ENCODE peak calls at places on chromosomes 1 and 21, in nine cellular contexts. L is colonic mucosa, Q is uterus, M is esophagus muscularis mucosa, N is HAP-1, J is A673, A is lower lobe of right lung, U is HCT116, O is endothelial cell of umbilical vein. H is an unnamed sample. For H3K36me3, the result is how much of the 10 kb centered on the place peaks cover.

GRCh38 chr1:162391790-162392563 is 10.4 kb downstream of the C1orf226 start:
- DNase-seq in L (no peak), Q (no peak), M (no peak), N (peak), J (peak), A (no peak), U (peak), O (peak), H (peak)

GRCh38 chr1:201988593-201988992 is 6.1 kb downstream of the RNPEP start:
- DNase-seq in L (peak), Q (no peak), M (no peak), N (no peak), J (no peak), A (no peak), U (no peak), O (no peak), H (no peak)

GRCh38 chr1:186571771-186572170 is 108.5 kb downstream of the PTGS2 start:
- DNase-seq in L (no peak), Q (no peak), M (no peak), N (no peak), J (no peak), A (no peak), U (no peak), O (no peak), H (no peak)

GRCh38 chr1:91148641-91149069 is 126.8 kb upstream of the ZNF644 start:
- DNase-seq in L (no peak), Q (no peak), M (no peak), N (no peak), J (peak), A (no peak), U (no peak), O (no peak), H (no peak)

GRCh38 chr1:46423574-46424240 is 29.6 kb downstream of the FAAH start:
- DNase-seq in L (no peak), Q (no peak), M (no peak), N (no peak), J (no peak), A (no peak), U (no peak), O (no peak), H (no peak)

GRCh38 chr1:150966011-150966410 is 8.6 kb downstream of the CERS2 start:
- DNase-seq in L (no peak), Q (no peak), M (no peak), N (no peak), J (no peak), A (no peak), U (no peak), O (no peak), H (no peak)

GRCh38 chr1:111214884-111215283 is 12.6 kb upstream of the CHI3L2 start:
- DNase-seq in L (no peak), Q (no peak), M (no peak), N (no peak), J (no peak), A (no peak), U (no peak), O (no peak), H (peak)

GRCh38 chr1:4684142-4684541 is 29.7 kb downstream of the AJAP1 start:
- DNase-seq in L (no peak), Q (no peak), M (no peak), N (no peak), J (no peak), A (no peak), U (no peak), O (no peak), H (no peak)

GRCh38 chr1:12587981-12588620 is 29.9 kb downstream of the DHRS3 start:
- DNase-seq in L (no peak), Q (no peak), M (no peak), N (no peak), J (no peak), A (no peak), U (no peak), O (no peak), H (no peak)

GRCh38 chr1:39141925-39142324 is 62.6 kb upstream of the MACF1 start:
- DNase-seq in L (no peak), Q (no peak), M (no peak), N (no peak), J (no peak), A (no peak), U (no peak), O (no peak), H (no peak)

GRCh38 chr21:38349111-38349746 is 92.4 kb downstream of the KCNJ15 start:
- DNase-seq in L (no peak), Q (no peak), M (no peak), N (no peak), J (no peak), A (no peak), U (no peak), O (peak), H (no peak)

GRCh38 chr1:63671514-63671913 is 78.3 kb downstream of the PGM1 start:
- DNase-seq in L (no peak), Q (no peak), M (no peak), N (no peak), J (no peak), A (no peak), U (no peak), O (no peak), H (no peak)

GRCh38 chr1:48870596-48870995 is 93.9 kb upstream of the BEND5 start:
- DNase-seq in L (no peak), Q (no peak), M (no peak), N (peak), J (peak), A (no peak), U (no peak), O (no peak), H (no peak)

GRCh38 chr1:108211014-108211413 is 10.9 kb upstream of the SLC25A24 start:
- DNase-seq in L (no peak), Q (no peak), M (no peak), N (no peak), J (no peak), A (no peak), U (no peak), O (no peak), H (no peak)

GRCh38 chr1:226407199-226407496 is 745 bp downstream of the PARP1 start:
- DNase-seq in L (no peak), Q (no peak), M (no peak), N (no peak), J (no peak), A (no peak), U (no peak), O (no peak), H (peak)

GRCh38 chr21:34977333-34977732 is 71.8 kb downstream of the RUNX1 start:
- DNase-seq in L (no peak), Q (no peak), M (no peak), N (no peak), J (no peak), A (no peak), U (no peak), O (no peak), H (no peak)

GRCh38 chr21:31725202-31725840 is 6.6 kb downstream of the SCAF4 start:
- DNase-seq in L (no peak), Q (no peak), M (no peak), N (no peak), J (no peak), A (no peak), U (no peak), O (no peak), H (no peak)

GRCh38 chr1:110171134-110171733 is 20.9 kb downstream of the SLC6A17 start:
- DNase-seq in L (no peak), Q (no peak), M (no peak), N (no peak), J (no peak), A (no peak), U (no peak), O (no peak), H (no peak)

GRCh38 chr1:204139952-204140351 is 11.9 kb downstream of the ETNK2 start:
- DNase-seq in L (no peak), Q (no peak), M (no peak), N (no peak), J (no peak), A (no peak), U (no peak), O (no peak), H (no peak)

GRCh38 chr1:67535474-67535873 is 105.3 kb upstream of the SERBP1 start:
- DNase-seq in L (peak), Q (peak), M (peak), N (peak), J (peak), A (peak), U (peak), O (peak), H (no peak)

GRCh38 chr1:204885288-204885711 is 14.6 kb downstream of the NFASC start:
- DNase-seq in L (peak), Q (peak), M (no peak), N (no peak), J (peak), A (no peak), U (no peak), O (no peak), H (no peak)

GRCh38 chr1:201436969-201437368 is 15.4 kb upstream of the TNNI1 start:
- DNase-seq in L (no peak), Q (no peak), M (no peak), N (no peak), J (no peak), A (no peak), U (no peak), O (no peak), H (no peak)

GRCh38 chr21:41304068-41304720 is 12.4 kb upstream of the FAM3B start:
- DNase-seq in L (no peak), Q (no peak), M (no peak), N (no peak), J (no peak), A (no peak), U (no peak), O (no peak), H (no peak)

GRCh38 chr1:9280015-9280860 is 12.5 kb upstream of the SPSB1 start:
- DNase-seq in L (peak), Q (peak), M (no peak), N (no peak), J (peak), A (no peak), U (peak), O (peak), H (no peak)

GRCh38 chr1:35164893-35165292 is 28.1 kb downstream of the SFPQ start:
- DNase-seq in L (no peak), Q (no peak), M (no peak), N (no peak), J (no peak), A (no peak), U (no peak), O (no peak), H (no peak)

GRCh38 chr1:11339346-11340247 is 66.6 kb downstream of the UBIAD1 start:
- DNase-seq in L (peak), Q (no peak), M (no peak), N (no peak), J (peak), A (no peak), U (peak), O (no peak), H (no peak)

GRCh38 chr1:187842406-187843165 is 1013.8 kb downstream of the PLA2G4A start:
- DNase-seq in L (no peak), Q (peak), M (no peak), N (no peak), J (peak), A (no peak), U (no peak), O (no peak), H (no peak)

GRCh38 chr1:146036241-146036989 is 14.9 kb upstream of the HJV start:
- DNase-seq in L (no peak), Q (no peak), M (no peak), N (peak), J (no peak), A (no peak), U (no peak), O (peak), H (no peak)

DNA sequence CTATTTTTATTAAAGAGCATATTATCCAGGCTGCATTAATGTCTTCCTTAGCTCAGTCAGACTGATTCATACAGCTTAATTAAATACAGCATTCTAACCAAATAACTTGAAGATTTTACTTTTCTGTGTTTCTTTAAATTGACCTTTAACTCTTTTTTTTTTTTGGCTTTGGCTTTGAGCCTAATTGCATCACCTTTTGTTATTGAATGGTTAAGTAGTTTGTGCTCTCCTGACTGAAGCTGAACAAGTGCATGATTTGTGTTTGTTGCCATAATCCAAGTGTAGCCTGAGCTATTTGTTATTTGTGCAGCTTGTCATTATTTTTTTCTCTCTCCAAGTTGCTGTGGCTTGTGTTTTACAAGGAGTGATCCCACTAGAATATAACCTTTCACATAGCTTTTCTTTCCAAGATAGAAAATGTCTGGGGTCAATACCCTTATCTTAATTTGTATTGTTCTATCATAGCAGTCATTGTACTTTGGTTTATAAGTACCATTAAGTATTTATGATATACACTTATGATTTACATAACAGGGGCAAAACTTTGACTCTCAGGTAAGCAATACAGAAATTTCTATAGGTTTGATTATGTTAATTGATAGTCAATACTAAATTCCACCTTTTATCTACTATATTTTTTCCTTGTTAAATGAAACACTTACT is 31.6 kb downstream of the CDC14A start:
- DNase-seq in L (no peak), Q (no peak), M (no peak), N (no peak), J (no peak), A (no peak), U (no peak), O (no peak), H (no peak)
- H3K36me3 ChIP-seq in L (under half), Q (under half), M (under half), N (under half), J (under half), A (under half), U (under half), O (under half), H (under half)

GRCh38 chr1:33296824-33297223 is 24.1 kb downstream of the A3GALT2 start:
- DNase-seq in L (no peak), Q (no peak), M (no peak), N (no peak), J (no peak), A (no peak), U (no peak), O (no peak), H (no peak)

GRCh38 chr1:33296082-33296458 is 24.8 kb downstream of the A3GALT2 start:
- DNase-seq in L (no peak), Q (no peak), M (no peak), N (no peak), J (no peak), A (no peak), U (no peak), O (no peak), H (no peak)

GRCh38 chr1:33294071-33295010 is 26.6 kb downstream of the A3GALT2 start:
- DNase-seq in L (no peak), Q (no peak), M (no peak), N (no peak), J (no peak), A (no peak), U (no peak), O (no peak), H (no peak)

GRCh38 chr1:33295023-33295422 is 25.9 kb downstream of the A3GALT2 start:
- DNase-seq in L (no peak), Q (no peak), M (no peak), N (no peak), J (no peak), A (no peak), U (no peak), O (no peak), H (no peak)

GRCh38 chr1:33295450-33296081 is 25.3 kb downstream of the A3GALT2 start:
- DNase-seq in L (peak), Q (peak), M (peak), N (peak), J (peak), A (peak), U (peak), O (peak), H (peak)
- H3K36me3 ChIP-seq in L (under half), Q (under half), M (under half), N (under half), J (under half), A (under half), U (under half), O (under half), H (under half)

DNA sequence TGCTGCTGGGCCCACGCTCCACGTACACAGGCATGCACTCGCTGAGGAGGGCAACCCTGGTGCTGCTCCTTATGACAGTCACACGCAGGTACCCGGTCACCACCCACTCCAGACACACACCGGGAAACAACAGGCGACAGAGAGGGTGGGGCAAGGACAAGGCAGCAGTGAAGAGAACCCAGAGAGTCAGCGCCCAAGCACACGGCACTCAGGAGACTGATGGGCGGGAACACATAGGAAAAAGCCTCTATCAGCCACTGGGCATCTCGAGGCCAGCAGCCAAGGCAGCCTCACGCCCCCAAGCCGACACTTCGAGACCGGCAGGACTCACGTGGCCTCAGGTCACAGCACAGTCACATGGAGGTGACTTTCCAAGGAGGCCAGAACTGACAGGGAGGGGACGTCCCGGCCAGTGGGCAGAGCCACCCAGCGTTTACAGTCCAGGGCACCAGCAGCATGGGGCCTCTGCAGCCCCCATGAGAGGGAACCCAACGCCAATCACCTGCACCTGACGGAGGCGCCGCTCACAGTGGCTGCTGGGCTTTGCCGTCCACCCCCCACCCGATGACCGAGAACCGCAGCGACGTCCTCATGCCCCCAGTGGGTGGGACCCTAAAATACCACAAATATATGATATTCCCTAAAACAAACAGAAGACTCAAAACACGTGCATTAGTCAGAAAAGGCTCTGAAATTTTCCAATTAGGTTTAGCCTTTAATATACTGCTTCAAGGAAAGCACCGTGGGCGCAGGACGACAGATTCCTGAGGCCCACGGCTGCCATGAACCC is 19.7 kb downstream of the PTTG1IP start:
- DNase-seq in L (peak), Q (no peak), M (no peak), N (no peak), J (no peak), A (no peak), U (no peak), O (no peak), H (no peak)
- H3K36me3 ChIP-seq in L (under half), Q (under half), M (half or more), N (under half), J (half or more), A (half or more), U (under half), O (under half), H (half or more)

GRCh38 chr21:44094832-44095231 is 12.4 kb upstream of the PWP2 start:
- DNase-seq in L (no peak), Q (no peak), M (no peak), N (no peak), J (no peak), A (no peak), U (no peak), O (no peak), H (no peak)

GRCh38 chr21:44090332-44090731 is 16.9 kb upstream of the PWP2 start:
- DNase-seq in L (peak), Q (no peak), M (no peak), N (no peak), J (no peak), A (no peak), U (no peak), O (no peak), H (peak)

GRCh38 chr21:44092201-44092600 is 15.0 kb upstream of the PWP2 start:
- DNase-seq in L (peak), Q (no peak), M (no peak), N (no peak), J (no peak), A (no peak), U (no peak), O (no peak), H (no peak)

GRCh38 chr21:44089001-44089911 is 17.9 kb upstream of the PWP2 start:
- DNase-seq in L (peak), Q (no peak), M (no peak), N (no peak), J (no peak), A (no peak), U (no peak), O (no peak), H (peak)

GRCh38 chr21:44093761-44094160 is 13.4 kb upstream of the PWP2 start:
- DNase-seq in L (peak), Q (no peak), M (no peak), N (no peak), J (no peak), A (no peak), U (no peak), O (no peak), H (no peak)
- H3K36me3 ChIP-seq in L (under half), Q (under half), M (half or more), N (half or more), J (under half), A (half or more), U (under half), O (under half), H (under half)

GRCh38 chr1:15929258-15929935 is 46.5 kb downstream of the ZBTB17 start:
- DNase-seq in L (no peak), Q (no peak), M (no peak), N (no peak), J (no peak), A (no peak), U (no peak), O (no peak), H (no peak)
- H3K36me3 ChIP-seq in L (under half), Q (under half), M (half or more), N (half or more), J (half or more), A (half or more), U (under half), O (under half), H (half or more)

GRCh38 chr1:153638261-153638660 is 4.4 kb downstream of the CHTOP start:
- DNase-seq in L (no peak), Q (no peak), M (no peak), N (no peak), J (no peak), A (no peak), U (no peak), O (no peak), H (no peak)

GRCh38 chr1:153642161-153642560 is 8.3 kb downstream of the CHTOP start:
- DNase-seq in L (no peak), Q (no peak), M (no peak), N (no peak), J (no peak), A (no peak), U (no peak), O (no peak), H (no peak)

GRCh38 chr1:153636312-153636711 is 2.4 kb downstream of the CHTOP start:
- DNase-seq in L (no peak), Q (no peak), M (no peak), N (no peak), J (no peak), A (no peak), U (no peak), O (no peak), H (no peak)

GRCh38 chr1:153640873-153641272 is 7.0 kb downstream of the CHTOP start:
- DNase-seq in L (no peak), Q (no peak), M (no peak), N (no peak), J (no peak), A (no peak), U (no peak), O (no peak), H (no peak)

DNA sequence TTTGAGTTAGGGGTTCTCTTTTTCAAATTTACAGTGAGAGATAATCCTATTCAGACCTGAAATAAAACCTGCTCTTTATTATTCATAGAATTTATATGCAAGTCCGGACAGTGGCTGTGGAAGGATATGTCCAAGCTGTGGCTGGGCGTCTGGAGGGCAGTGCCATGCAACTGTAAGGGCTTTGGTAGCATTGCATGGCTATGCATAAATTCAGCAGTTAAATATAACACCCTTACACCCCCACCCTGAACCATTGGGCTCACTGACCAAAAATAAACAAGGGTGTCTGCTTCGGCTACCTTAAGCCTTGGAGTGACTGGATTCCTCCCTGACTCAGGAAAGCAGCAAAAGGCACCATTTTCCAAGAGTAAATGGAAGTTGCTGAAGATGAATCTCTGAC is 5.4 kb downstream of the CHTOP start:
- DNase-seq in L (no peak), Q (no peak), M (no peak), N (no peak), J (no peak), A (no peak), U (no peak), O (no peak), H (no peak)
- H3K36me3 ChIP-seq in L (under half), Q (under half), M (half or more), N (half or more), J (half or more), A (half or more), U (half or more), O (under half), H (half or more)

DNA sequence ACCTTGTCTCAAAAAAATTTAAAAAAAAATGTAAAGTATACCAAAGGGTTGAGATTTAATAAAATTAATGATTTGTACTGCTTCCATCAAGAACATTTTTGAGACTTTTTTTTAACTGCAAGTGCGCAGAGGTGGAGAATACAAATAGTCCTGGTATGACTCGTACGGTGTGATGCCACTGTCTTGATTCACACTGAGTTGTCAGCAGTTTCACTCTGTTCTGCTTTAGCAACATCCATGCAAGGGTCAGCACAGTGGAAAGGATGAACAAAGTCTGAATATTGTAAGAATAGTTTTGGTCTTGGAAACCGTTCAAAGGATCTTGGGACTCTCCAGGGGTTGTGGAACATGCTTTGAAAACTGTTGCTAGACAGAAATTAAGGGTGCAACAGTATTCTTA is 40.2 kb downstream of the EXO1 start:
- DNase-seq in L (no peak), Q (no peak), M (no peak), N (no peak), J (no peak), A (no peak), U (no peak), O (no peak), H (no peak)
- H3K36me3 ChIP-seq in L (under half), Q (under half), M (under half), N (half or more), J (under half), A (under half), U (under half), O (under half), H (under half)

H was measured in CD4-positive, alpha-beta memory T cell.